ENCODE peak calls at places on chromosomes 2 and 18, in ten cellular contexts. One of them, this sample, is unnamed.

GRCh38 chr2:199466704-199467461 is 9.1 kb upstream of the SATB2 start:
- DNase-seq in HCT116: no peak
- DNase-seq in upper lobe of left lung: peak
- DNase-seq in transverse colon: peak
- DNase-seq in K562: no peak
- DNase-seq in sigmoid colon: no peak
- DNase-seq in stomach: no peak
- DNase-seq in breast epithelium: no peak
- DNase-seq in prostate gland: no peak
- DNase-seq in spleen: no peak
- DNase-seq in this sample: no peak

GRCh38 chr2:225465827-225466226 is 66.3 kb downstream of the NYAP2 start:
- DNase-seq in prostate gland: no peak
- DNase-seq in sigmoid colon: no peak
- DNase-seq in HCT116: no peak
- DNase-seq in transverse colon: no peak
- DNase-seq in breast epithelium: no peak
- DNase-seq in spleen: no peak
- DNase-seq in K562: no peak
- DNase-seq in stomach: no peak
- DNase-seq in upper lobe of left lung: no peak
- DNase-seq in this sample: no peak

GRCh38 chr2:42673989-42674564 is 89.9 kb downstream of the OXER1 start:
- DNase-seq in HCT116: no peak
- DNase-seq in prostate gland: no peak
- DNase-seq in upper lobe of left lung: no peak
- DNase-seq in K562: no peak
- DNase-seq in sigmoid colon: no peak
- DNase-seq in breast epithelium: no peak
- DNase-seq in transverse colon: no peak
- DNase-seq in spleen: no peak
- DNase-seq in stomach: no peak
- DNase-seq in this sample: no peak

GRCh38 chr2:67503066-67503795 is 106.1 kb downstream of the ETAA1 start:
- DNase-seq in K562: no peak
- DNase-seq in spleen: no peak
- DNase-seq in breast epithelium: no peak
- DNase-seq in sigmoid colon: no peak
- DNase-seq in upper lobe of left lung: no peak
- DNase-seq in stomach: no peak
- DNase-seq in transverse colon: no peak
- DNase-seq in prostate gland: no peak
- DNase-seq in HCT116: no peak
- DNase-seq in this sample: no peak

GRCh38 chr2:129849559-129850160 is 129.8 kb upstream of the RAB6C start:
- DNase-seq in upper lobe of left lung: no peak
- DNase-seq in K562: peak
- DNase-seq in sigmoid colon: no peak
- DNase-seq in prostate gland: no peak
- DNase-seq in spleen: no peak
- DNase-seq in stomach: no peak
- DNase-seq in HCT116: peak
- DNase-seq in transverse colon: no peak
- DNase-seq in breast epithelium: no peak
- DNase-seq in this sample: no peak

GRCh38 chr2:187993516-187993915 is 298.2 kb upstream of the GULP1 start:
- DNase-seq in K562: no peak
- DNase-seq in breast epithelium: no peak
- DNase-seq in upper lobe of left lung: no peak
- DNase-seq in prostate gland: no peak
- DNase-seq in transverse colon: no peak
- DNase-seq in stomach: no peak
- DNase-seq in sigmoid colon: no peak
- DNase-seq in spleen: no peak
- DNase-seq in HCT116: no peak
- DNase-seq in this sample: no peak

GRCh38 chr18:50218432-50219197 is 23.7 kb upstream of the MYO5B start:
- DNase-seq in spleen: no peak
- DNase-seq in stomach: peak
- DNase-seq in prostate gland: no peak
- DNase-seq in sigmoid colon: no peak
- DNase-seq in upper lobe of left lung: no peak
- DNase-seq in K562: peak
- DNase-seq in breast epithelium: no peak
- DNase-seq in transverse colon: peak
- DNase-seq in HCT116: peak
- DNase-seq in this sample: no peak

GRCh38 chr2:188634656-188635055 is 339.5 kb upstream of the COL3A1 start:
- DNase-seq in breast epithelium: no peak
- DNase-seq in stomach: no peak
- DNase-seq in prostate gland: no peak
- DNase-seq in upper lobe of left lung: no peak
- DNase-seq in K562: no peak
- DNase-seq in HCT116: no peak
- DNase-seq in sigmoid colon: no peak
- DNase-seq in transverse colon: no peak
- DNase-seq in spleen: no peak
- DNase-seq in this sample: no peak

GRCh38 chr18:9586814-9587213 is 27.5 kb downstream of the PPP4R1 start:
- DNase-seq in HCT116: no peak
- DNase-seq in prostate gland: no peak
- DNase-seq in K562: no peak
- DNase-seq in upper lobe of left lung: no peak
- DNase-seq in stomach: no peak
- DNase-seq in breast epithelium: no peak
- DNase-seq in sigmoid colon: no peak
- DNase-seq in spleen: no peak
- DNase-seq in transverse colon: no peak
- DNase-seq in this sample: no peak

GRCh38 chr2:219486424-219486959 is 12.2 kb upstream of the GMPPA start:
- DNase-seq in HCT116: no peak
- DNase-seq in upper lobe of left lung: no peak
- DNase-seq in transverse colon: no peak
- DNase-seq in K562: no peak
- DNase-seq in sigmoid colon: no peak
- DNase-seq in prostate gland: no peak
- DNase-seq in spleen: no peak
- DNase-seq in stomach: no peak
- DNase-seq in breast epithelium: no peak
- DNase-seq in this sample: no peak

GRCh38 chr2:44342854-44343253 is 18.4 kb downstream of the PREPL start:
- DNase-seq in stomach: no peak
- DNase-seq in HCT116: no peak
- DNase-seq in spleen: no peak
- DNase-seq in prostate gland: no peak
- DNase-seq in sigmoid colon: no peak
- DNase-seq in breast epithelium: no peak
- DNase-seq in transverse colon: no peak
- DNase-seq in upper lobe of left lung: no peak
- DNase-seq in K562: no peak
- DNase-seq in this sample: no peak

GRCh38 chr18:24536326-24536725 is 75.9 kb downstream of the HRH4 start:
- DNase-seq in upper lobe of left lung: no peak
- DNase-seq in K562: no peak
- DNase-seq in spleen: no peak
- DNase-seq in HCT116: no peak
- DNase-seq in prostate gland: no peak
- DNase-seq in stomach: no peak
- DNase-seq in sigmoid colon: no peak
- DNase-seq in transverse colon: no peak
- DNase-seq in breast epithelium: no peak
- DNase-seq in this sample: no peak

GRCh38 chr18:72114801-72115594 is 429.1 kb downstream of the CBLN2 start:
- DNase-seq in K562: no peak
- DNase-seq in stomach: no peak
- DNase-seq in sigmoid colon: no peak
- DNase-seq in transverse colon: no peak
- DNase-seq in upper lobe of left lung: no peak
- DNase-seq in prostate gland: no peak
- DNase-seq in breast epithelium: no peak
- DNase-seq in HCT116: no peak
- DNase-seq in spleen: no peak
- DNase-seq in this sample: no peak

DNA sequence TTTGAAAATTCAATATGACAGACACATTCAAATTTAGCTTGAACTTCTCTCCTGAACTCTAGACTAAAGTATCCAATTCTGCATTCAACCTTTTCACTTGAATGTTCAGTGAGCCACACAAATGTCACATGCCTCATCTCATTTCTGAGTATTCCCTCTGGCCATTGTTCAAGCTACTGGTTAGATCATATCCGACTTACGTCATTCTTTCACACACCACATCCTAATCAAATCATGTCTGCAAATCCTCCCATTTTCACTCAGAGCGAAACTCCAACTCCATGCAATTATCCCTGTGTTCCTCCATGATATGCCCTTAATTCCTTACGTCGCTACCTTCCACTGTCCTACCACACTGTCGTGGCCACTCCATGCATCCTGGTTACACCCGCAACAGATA is 425.1 kb downstream of the CBLN2 start:
- DNase-seq in K562: no peak
- DNase-seq in transverse colon: no peak
- DNase-seq in prostate gland: no peak
- DNase-seq in sigmoid colon: no peak
- DNase-seq in HCT116: no peak
- DNase-seq in stomach: no peak
- DNase-seq in breast epithelium: no peak
- DNase-seq in upper lobe of left lung: no peak
- DNase-seq in spleen: no peak
- DNase-seq in this sample: no peak
- H3K27ac ChIP-seq in K562: no peak
- H3K27ac ChIP-seq in transverse colon: no peak
- H3K27ac ChIP-seq in prostate gland: no peak
- H3K27ac ChIP-seq in sigmoid colon: no peak
- H3K27ac ChIP-seq in HCT116: no peak
- H3K27ac ChIP-seq in stomach: no peak
- H3K27ac ChIP-seq in breast epithelium: no peak
- H3K27ac ChIP-seq in upper lobe of left lung: no peak
- H3K27ac ChIP-seq in spleen: no peak
- H3K27ac ChIP-seq in this sample: no peak

DNA sequence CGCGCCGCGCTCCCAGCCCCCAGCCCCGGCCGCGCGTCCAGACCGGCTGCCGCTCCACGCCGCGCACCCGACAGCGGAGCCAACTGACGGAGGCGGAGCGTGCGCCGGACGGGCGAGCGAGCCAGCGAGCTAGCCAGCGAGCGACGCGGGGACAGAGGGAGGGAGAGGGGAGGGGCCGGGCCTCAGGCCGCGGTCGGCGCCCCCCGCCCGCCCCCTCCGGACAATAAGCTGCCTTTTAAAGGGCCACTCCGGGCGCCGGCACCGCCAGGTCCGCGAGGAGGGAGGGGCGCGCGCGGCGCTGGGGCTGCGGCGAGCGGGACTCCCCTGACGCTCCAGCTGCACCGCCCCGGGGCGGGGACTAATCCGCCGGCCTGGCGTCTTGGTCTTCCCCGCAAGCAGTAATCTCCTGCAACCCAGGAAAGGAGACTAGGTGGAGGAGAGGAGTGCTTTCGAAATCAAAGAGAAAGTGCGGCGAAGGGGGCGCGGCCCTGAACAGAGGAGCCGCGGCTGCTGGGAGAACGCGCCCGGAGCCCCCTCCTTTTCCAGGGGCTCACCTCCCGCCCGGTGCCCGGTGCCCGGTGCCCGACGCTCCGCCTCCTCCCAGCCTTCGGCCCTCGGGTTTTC is at the start of gene BIN1:
- DNase-seq in upper lobe of left lung: peak
- DNase-seq in breast epithelium: peak
- DNase-seq in K562: peak
- DNase-seq in spleen: peak
- DNase-seq in stomach: peak
- DNase-seq in sigmoid colon: peak
- DNase-seq in transverse colon: peak
- DNase-seq in HCT116: peak
- DNase-seq in prostate gland: peak
- DNase-seq in this sample: peak
- TF ChIP-seq POLR2A in upper lobe of left lung: peak
- TF ChIP-seq POLR2A in breast epithelium: no peak
- TF ChIP-seq POLR2A in K562: no peak
- TF ChIP-seq POLR2A in spleen: no peak
- TF ChIP-seq POLR2A in stomach: no peak
- TF ChIP-seq POLR2A in sigmoid colon: no peak
- TF ChIP-seq POLR2A in transverse colon: peak
- TF ChIP-seq POLR2A in HCT116: no peak
- TF ChIP-seq POLR2A in prostate gland: peak
- TF ChIP-seq POLR2A in this sample: peak

GRCh38 chr2:148965596-148966431 is 72.7 kb upstream of the LYPD6B start:
- DNase-seq in stomach: no peak
- DNase-seq in transverse colon: no peak
- DNase-seq in upper lobe of left lung: no peak
- DNase-seq in breast epithelium: no peak
- DNase-seq in spleen: no peak
- DNase-seq in prostate gland: no peak
- DNase-seq in sigmoid colon: no peak
- DNase-seq in HCT116: no peak
- DNase-seq in K562: no peak
- DNase-seq in this sample: no peak
- TF ChIP-seq POLR2AphosphoS5 in stomach: no peak
- TF ChIP-seq POLR2AphosphoS5 in transverse colon: no peak
- TF ChIP-seq POLR2AphosphoS5 in upper lobe of left lung: no peak
- TF ChIP-seq POLR2AphosphoS5 in breast epithelium: no peak
- TF ChIP-seq POLR2AphosphoS5 in spleen: no peak
- TF ChIP-seq POLR2AphosphoS5 in prostate gland: no peak
- TF ChIP-seq POLR2AphosphoS5 in sigmoid colon: no peak
- TF ChIP-seq POLR2AphosphoS5 in HCT116: no peak
- TF ChIP-seq POLR2AphosphoS5 in K562: no peak
- TF ChIP-seq POLR2AphosphoS5 in this sample: no peak

DNA sequence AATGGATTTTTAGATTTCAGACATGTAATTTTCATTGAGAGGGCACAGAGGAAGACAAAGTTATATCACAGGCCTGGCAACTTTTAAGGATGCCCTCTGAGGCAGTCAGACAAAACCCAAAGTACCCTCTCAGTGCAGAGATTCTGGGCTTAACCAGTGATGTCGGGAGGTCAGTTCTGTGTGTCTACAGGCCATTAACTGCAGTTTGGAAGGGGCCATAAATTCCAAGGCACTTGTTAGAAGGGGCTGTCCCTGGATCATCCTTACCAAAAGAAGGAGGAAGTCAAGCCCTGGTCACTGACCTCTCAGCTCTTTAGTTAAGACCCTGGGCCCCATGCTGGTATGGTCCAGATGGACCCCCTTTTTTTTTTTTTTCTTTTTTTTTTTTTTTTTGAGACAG is 60.7 kb downstream of the LRRFIP1 start:
- DNase-seq in HCT116: no peak
- DNase-seq in sigmoid colon: peak
- DNase-seq in stomach: no peak
- DNase-seq in spleen: no peak
- DNase-seq in breast epithelium: no peak
- DNase-seq in K562: no peak
- DNase-seq in prostate gland: no peak
- DNase-seq in upper lobe of left lung: no peak
- DNase-seq in transverse colon: no peak
- DNase-seq in this sample: no peak
- H3K27ac ChIP-seq in HCT116: no peak
- H3K27ac ChIP-seq in sigmoid colon: peak
- H3K27ac ChIP-seq in stomach: peak
- H3K27ac ChIP-seq in spleen: peak
- H3K27ac ChIP-seq in breast epithelium: peak
- H3K27ac ChIP-seq in K562: no peak
- H3K27ac ChIP-seq in prostate gland: peak
- H3K27ac ChIP-seq in upper lobe of left lung: peak
- H3K27ac ChIP-seq in transverse colon: peak
- H3K27ac ChIP-seq in this sample: peak

This sample was measured in suprapubic skin.